ENCODE peak calls at places on chromosome 18, in seven cellular contexts. T is transverse colon, K is K562, Y is GM12878, E is sigmoid colon, I is SK-N-SH, F is HepG2. N is an unnamed sample.

GRCh38 chr18:32308493-32309120 is 118.8 kb downstream of the MEP1B start:
- DNase-seq in T (no peak), K (peak; percentile 24), Y (no peak), E (peak; percentile 75), I (no peak), F (no peak), N (no peak)

GRCh38 chr18:26097563-26097962 is 7.2 kb upstream of the SS18 start:
- DNase-seq in T (no peak), K (no peak), Y (no peak), E (no peak), I (no peak), F (no peak), N (no peak)

GRCh38 chr18:75219684-75220083 is 9.1 kb downstream of the TSHZ1 start:
- DNase-seq in T (peak; percentile 35), K (no peak), Y (no peak), E (no peak), I (no peak), F (peak; percentile 7), N (no peak)

GRCh38 chr18:51196116-51196810 is 1.2 kb downstream of the MEX3C start:
- DNase-seq in T (peak; percentile 53), K (peak; percentile 16), Y (no peak), E (peak; percentile 73), I (no peak), F (no peak), N (peak; percentile 52)

GRCh38 chr18:49031511-49032188 is 80.9 kb upstream of the SMAD7 start:
- DNase-seq in T (no peak), K (no peak), Y (no peak), E (peak; percentile 46), I (no peak), F (no peak), N (peak; percentile 24)

GRCh38 chr18:32422978-32423740 is 47.5 kb downstream of the GAREM1 start:
- DNase-seq in T (no peak), K (no peak), Y (no peak), E (no peak), I (no peak), F (no peak), N (no peak)

GRCh38 chr18:12307871-12308385 is at the start of gene TUBB6:
- DNase-seq in T (peak; percentile 64), K (peak; percentile 81), Y (no peak), E (peak; percentile 89), I (peak; percentile 90), F (no peak), N (peak; percentile 47)

GRCh38 chr18:36419913-36420531 is 122.5 kb downstream of the FHOD3 start:
- DNase-seq in T (no peak), K (peak; percentile 25), Y (no peak), E (no peak), I (no peak), F (peak; percentile 5), N (no peak)

GRCh38 chr18:46550609-46551008 is 106.4 kb downstream of the LOXHD1 start:
- DNase-seq in T (no peak), K (no peak), Y (no peak), E (no peak), I (no peak), F (no peak), N (no peak)

GRCh38 chr18:28167835-28168349 is 9.0 kb downstream of the CDH2 start:
- DNase-seq in T (no peak), K (no peak), Y (no peak), E (no peak), I (no peak), F (peak; percentile 82), N (no peak)

GRCh38 chr18:23916338-23916737 is 98.2 kb upstream of the TTC39C start:
- DNase-seq in T (no peak), K (no peak), Y (no peak), E (no peak), I (no peak), F (no peak), N (no peak)

GRCh38 chr18:24408496-24408895 is 10.9 kb upstream of the OSBPL1A start:
- DNase-seq in T (no peak), K (no peak), Y (no peak), E (no peak), I (no peak), F (no peak), N (no peak)

DNA sequence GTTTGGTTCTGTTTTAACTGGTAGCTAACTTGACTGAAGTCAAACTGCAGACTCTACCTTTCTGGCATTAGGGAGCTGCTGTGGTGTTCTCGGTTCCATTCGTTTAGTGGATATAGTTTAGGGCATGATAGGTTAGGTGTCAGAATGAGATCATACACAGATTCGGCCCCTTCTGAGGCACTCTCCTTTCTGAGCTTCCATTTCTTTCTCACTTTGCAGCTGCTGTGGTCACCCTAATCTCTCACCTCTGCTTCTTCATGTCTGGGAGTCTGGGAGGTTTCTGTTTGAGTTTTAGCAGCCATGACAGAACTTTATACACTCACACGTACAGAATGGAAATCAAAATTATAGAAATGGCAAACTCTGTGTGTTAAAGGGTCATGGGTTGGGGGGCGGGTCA is 122.8 kb downstream of the ATP9B start:
- DNase-seq in T (no peak), K (no peak), Y (no peak), E (no peak), I (no peak), F (no peak), N (no peak)
- H3K4me3 ChIP-seq in T (no peak overlapping the region), K (no peak overlapping the region), Y (no peak overlapping the region), E (no peak overlapping the region), I (no peak overlapping the region), F (no peak overlapping the region), N (no peak overlapping the region)

DNA sequence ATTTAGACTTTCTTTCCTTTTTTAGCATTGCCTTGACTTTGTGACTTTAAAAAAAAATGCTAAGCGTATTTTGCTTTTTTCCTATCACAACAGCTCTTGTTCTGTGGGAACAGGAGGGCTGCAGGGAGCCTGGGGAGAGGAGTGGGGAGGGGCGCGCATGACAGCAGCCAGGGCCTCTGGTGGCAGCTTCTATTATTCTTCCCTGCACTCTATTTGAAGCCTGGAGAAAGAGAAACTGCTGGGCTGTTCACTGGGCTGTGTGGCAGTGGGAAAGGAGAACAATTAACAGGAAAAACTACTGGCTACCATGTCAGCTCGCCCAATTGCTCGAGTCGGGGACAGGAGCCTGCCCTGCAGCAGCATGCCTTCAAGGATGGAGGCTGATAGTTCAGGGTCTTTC is 119.0 kb upstream of the ZBTB14 start:
- DNase-seq in T (no peak), K (no peak), Y (no peak), E (no peak), I (peak; percentile 35), F (no peak), N (no peak)
- TF ChIP-seq EP300 in T (no peak), K (no peak), Y (no peak), E (no peak), I (no peak), F (no peak), N (no peak)

DNA sequence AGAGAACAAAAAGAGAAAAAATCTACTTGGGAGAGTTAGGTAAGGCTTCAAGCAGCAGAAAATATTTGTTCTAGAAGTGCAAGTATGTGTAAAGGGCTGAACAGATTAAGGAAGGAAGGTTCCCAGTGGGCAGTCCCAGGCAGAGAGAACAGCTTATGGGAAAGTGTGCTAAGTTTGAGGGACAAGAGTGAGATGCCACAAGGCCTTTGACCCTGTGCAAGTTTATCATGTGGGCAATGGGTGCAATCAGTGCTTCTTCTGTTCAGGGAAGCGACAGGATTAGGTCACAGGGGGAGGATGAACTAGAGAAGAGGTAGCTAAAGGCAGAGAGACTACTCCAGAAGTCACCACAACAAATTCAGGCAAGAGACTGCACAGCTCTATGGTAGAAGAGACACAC is 44.4 kb downstream of the LPIN2 start:
- DNase-seq in T (no peak), K (no peak), Y (no peak), E (no peak), I (no peak), F (no peak), N (no peak)
- TF ChIP-seq POLR2AphosphoS5 in T (no peak), K (no peak), Y (no peak), E (no peak), I (no peak), F (no peak), N (no peak)

GRCh38 chr18:77086656-77087390 is 45.8 kb downstream of the MBP start:
- DNase-seq in T (peak; percentile 58), K (no peak), Y (no peak), E (no peak), I (no peak), F (no peak), N (no peak)
- H3K4me3 ChIP-seq in T (peak overlapping the region; percentile 39), K (no peak overlapping the region), Y (no peak overlapping the region), E (peak overlapping the region; percentile 52), I (no peak overlapping the region), F (peak overlapping the region; percentile 46), N (peak overlapping the region; percentile 33)

DNA sequence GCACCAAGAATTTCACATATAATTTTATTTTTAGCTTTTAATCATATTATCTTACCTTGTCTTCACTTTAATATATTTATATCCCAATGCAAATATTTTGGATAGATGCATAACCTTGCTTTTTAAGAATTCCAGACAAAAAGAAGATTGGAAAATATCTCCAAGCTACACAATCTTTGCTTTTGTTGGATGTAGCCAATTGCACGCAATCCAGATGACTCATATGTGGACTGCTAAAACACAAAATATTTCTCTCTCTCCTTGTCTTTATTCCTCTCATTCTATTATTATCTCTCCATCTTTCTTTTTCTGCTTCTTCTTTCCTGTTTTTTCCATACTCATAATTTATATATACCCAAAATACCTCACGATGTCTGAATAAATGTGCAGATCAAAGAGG is 92.4 kb upstream of the DSEL start:
- DNase-seq in T (no peak), K (no peak), Y (no peak), E (no peak), I (no peak), F (no peak), N (no peak)
- TF ChIP-seq EP300 in T (no peak), K (no peak), Y (no peak), E (no peak), I (peak; percentile 48), F (no peak), N (no peak)

GRCh38 chr18:6677086-6677485 is 52.4 kb upstream of the ARHGAP28 start:
- DNase-seq in T (no peak), K (peak; percentile 44), Y (no peak), E (no peak), I (no peak), F (no peak), N (no peak)

GRCh38 chr18:6672909-6673308 is 56.6 kb upstream of the ARHGAP28 start:
- DNase-seq in T (no peak), K (no peak), Y (no peak), E (no peak), I (peak; percentile 27), F (no peak), N (no peak)
- TF ChIP-seq POLR2AphosphoS5 in T (no peak), K (no peak), Y (no peak), E (no peak), I (no peak), F (no peak), N (no peak)

N was measured in stomach.